ENCODE peak calls at places on chromosomes 1 and 21, in ten cellular contexts. S is heart left ventricle, X is fibroblast of pulmonary artery, N is A549, E is lower lobe of right lung, Y is HFFc6, H is Peyer's patch, L is neural progenitor cell, Q is stomach, K is tibial artery. U is an unnamed sample.

GRCh38 chr1:53091841-53092645 is 30.0 kb downstream of the PODN start:
- DNase-seq in S (peak), X (peak), N (no peak), H (no peak), Q (peak), E (no peak), K (no peak), Y (no peak), L (no peak), U (no peak)

GRCh38 chr1:180267761-180268555 is 37.9 kb downstream of the LHX4 start:
- DNase-seq in H (no peak), Q (no peak), S (no peak), K (no peak), N (no peak), L (no peak), Y (no peak), X (no peak), E (no peak), U (no peak)

GRCh38 chr21:23960769-23961168 is 1646.5 kb downstream of the MRPL39 start:
- DNase-seq in L (no peak), Y (no peak), X (peak), K (no peak), S (no peak), Q (no peak), H (no peak), N (no peak), E (no peak), U (no peak)

GRCh38 chr1:161936786-161937185 is 86.9 kb downstream of the OLFML2B start:
- DNase-seq in N (no peak), S (no peak), H (no peak), Y (no peak), L (no peak), Q (no peak), E (no peak), X (no peak), K (no peak), U (no peak)

GRCh38 chr1:241706257-241706656 is 54.2 kb downstream of the WDR64 start:
- DNase-seq in S (no peak), N (peak), L (no peak), X (no peak), K (no peak), H (no peak), Q (no peak), E (no peak), Y (peak), U (no peak)

GRCh38 chr1:12132078-12132477 is 34.7 kb upstream of the TNFRSF1B start:
- DNase-seq in L (no peak), Q (no peak), E (no peak), N (no peak), K (peak), S (no peak), Y (peak), X (no peak), H (no peak), U (no peak)

GRCh38 chr1:180811886-180812285 is 100.8 kb upstream of the KIAA1614 start:
- DNase-seq in X (no peak), H (no peak), E (no peak), S (no peak), N (no peak), L (no peak), Y (no peak), Q (no peak), K (no peak), U (no peak)

GRCh38 chr1:187837787-187838186 is 1009.0 kb downstream of the PLA2G4A start:
- DNase-seq in L (no peak), S (no peak), H (no peak), Q (no peak), Y (no peak), K (no peak), E (no peak), X (no peak), N (no peak), U (no peak)

GRCh38 chr21:40587786-40588353 is 259.1 kb downstream of the DSCAM start:
- DNase-seq in H (no peak), E (no peak), Q (no peak), N (no peak), X (no peak), K (no peak), L (peak), S (no peak), Y (no peak), U (no peak)

GRCh38 chr1:229205854-229206253 is 65.1 kb upstream of the RAB4A start:
- DNase-seq in X (no peak), K (no peak), Y (no peak), N (no peak), L (no peak), H (no peak), Q (no peak), S (no peak), E (no peak), U (no peak)

GRCh38 chr1:175481126-175482071 is 262.0 kb downstream of the TNR start:
- DNase-seq in S (no peak), E (no peak), N (peak), H (no peak), K (no peak), X (peak), Q (no peak), L (peak), Y (no peak), U (peak)

GRCh38 chr1:198106007-198106406 is 50.8 kb upstream of the NEK7 start:
- DNase-seq in E (no peak), L (no peak), H (no peak), X (no peak), Y (no peak), N (peak), Q (no peak), K (no peak), S (no peak), U (no peak)

GRCh38 chr1:167752219-167752985 is 30.6 kb downstream of the MPZL1 start:
- DNase-seq in K (no peak), L (no peak), X (no peak), E (no peak), S (no peak), N (no peak), Q (no peak), H (no peak), Y (peak), U (no peak)

GRCh38 chr1:184160942-184161698 is 109.6 kb downstream of the TSEN15 start:
- DNase-seq in X (peak), K (peak), Q (no peak), L (no peak), Y (peak), E (no peak), N (no peak), H (no peak), S (no peak), U (no peak)
- TF ChIP-seq CTCF in X (no peak), K (no peak), Q (no peak), L (no peak), Y (no peak), E (no peak), N (no peak), H (no peak), S (no peak), U (no peak)

GRCh38 chr1:201793306-201793925 is 35.5 kb upstream of the IPO9 start:
- DNase-seq in X (no peak), L (no peak), Y (no peak), H (no peak), Q (no peak), E (no peak), S (no peak), N (no peak), K (no peak), U (no peak)
- TF ChIP-seq CTCF in X (no peak), L (no peak), Y (peak), H (no peak), Q (no peak), E (no peak), S (no peak), N (no peak), K (no peak), U (no peak)

GRCh38 chr1:34985063-34985770 is at the start of gene TMEM35B:
- DNase-seq in L (peak), S (peak), H (peak), N (peak), X (peak), Q (peak), E (peak), K (peak), Y (peak), U (peak)
- TF ChIP-seq CTCF in L (peak), S (peak), H (no peak), N (no peak), X (no peak), Q (no peak), E (no peak), K (no peak), Y (peak), U (no peak)

GRCh38 chr1:207181838-207182237 is 77.8 kb downstream of the C4BPA start:
- DNase-seq in X (peak), Q (no peak), H (no peak), S (no peak), E (no peak), K (no peak), Y (no peak), N (peak), L (no peak), U (no peak)
- TF ChIP-seq CTCF in X (peak), Q (no peak), H (no peak), S (peak), E (peak), K (no peak), Y (peak), N (peak), L (no peak), U (no peak)

DNA sequence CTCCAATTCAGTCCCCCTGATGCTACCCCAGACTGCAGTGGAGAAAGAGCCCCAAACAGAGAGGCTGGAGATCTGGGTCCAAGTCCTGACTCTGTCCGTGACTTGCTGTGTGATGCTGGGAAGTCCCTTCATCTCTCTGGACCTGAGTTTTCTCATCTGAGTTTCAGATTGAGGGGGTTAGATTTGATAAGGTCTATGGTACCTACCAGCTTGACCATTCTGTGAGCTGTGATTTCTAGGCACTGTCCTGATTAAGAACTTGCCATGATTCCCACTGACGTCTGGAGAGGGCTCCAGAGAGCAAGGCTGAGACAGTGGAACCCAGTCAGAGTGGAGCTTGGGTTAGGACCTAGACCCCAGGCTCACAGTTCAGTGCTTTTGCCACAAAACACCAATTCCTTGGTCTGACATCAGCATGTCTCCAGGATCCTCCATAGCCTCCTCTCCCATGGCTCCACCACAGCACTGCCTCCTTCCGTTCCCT is 43.8 kb upstream of the DMBX1 start:
- DNase-seq in S (peak), Y (no peak), X (no peak), L (no peak), E (no peak), Q (no peak), N (no peak), H (no peak), K (no peak), U (no peak)
- TF ChIP-seq CTCF in S (no peak), Y (peak), X (peak), L (peak), E (no peak), Q (no peak), N (no peak), H (no peak), K (no peak), U (no peak)

DNA sequence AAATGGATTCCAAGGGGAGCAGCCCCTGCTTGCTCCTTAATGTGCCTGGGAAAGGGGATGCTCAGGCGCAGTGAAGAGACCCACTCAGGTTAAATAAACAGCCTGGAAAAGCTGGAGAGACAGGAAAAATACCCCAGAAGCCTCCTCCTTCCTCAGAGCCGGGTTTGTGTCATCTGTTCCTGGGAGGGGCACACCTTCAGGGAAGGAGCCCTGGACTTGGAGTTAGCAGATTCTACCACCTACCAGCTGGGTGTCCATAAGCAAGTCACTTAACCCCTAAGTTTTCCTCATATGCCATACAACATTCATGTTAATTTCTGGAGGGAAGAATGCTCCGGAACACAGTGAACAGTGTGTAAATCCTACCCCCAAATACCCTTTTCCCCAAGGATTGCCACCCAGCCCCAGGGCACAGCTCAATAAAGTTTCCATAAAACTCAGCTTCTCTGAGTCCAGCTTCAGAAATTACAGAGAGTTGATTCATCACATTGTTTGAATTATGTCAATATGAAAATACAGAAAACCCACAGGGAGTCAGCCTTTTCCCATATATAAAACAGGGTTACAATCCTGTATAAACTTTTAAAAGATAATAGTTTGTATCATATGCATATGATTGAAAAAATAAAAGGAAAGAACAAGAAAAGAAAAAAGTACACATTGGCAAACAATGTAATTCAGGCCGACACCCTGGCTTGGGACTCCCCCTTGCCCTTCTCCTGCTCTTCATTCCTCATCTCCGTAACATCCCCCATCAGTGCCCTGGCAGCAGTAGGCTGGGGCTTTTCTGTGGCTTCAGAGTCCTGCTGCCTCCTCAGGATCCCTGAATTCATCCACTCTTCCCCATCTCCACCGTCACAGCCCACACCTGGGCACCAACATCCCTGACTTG is 291.8 kb upstream of the USP24 start:
- DNase-seq in K (no peak), S (no peak), X (peak), H (no peak), L (no peak), N (peak), E (no peak), Y (peak), Q (no peak), U (no peak)
- TF ChIP-seq CTCF in K (no peak), S (no peak), X (no peak), H (no peak), L (no peak), N (peak), E (no peak), Y (peak), Q (no peak), U (no peak)

DNA sequence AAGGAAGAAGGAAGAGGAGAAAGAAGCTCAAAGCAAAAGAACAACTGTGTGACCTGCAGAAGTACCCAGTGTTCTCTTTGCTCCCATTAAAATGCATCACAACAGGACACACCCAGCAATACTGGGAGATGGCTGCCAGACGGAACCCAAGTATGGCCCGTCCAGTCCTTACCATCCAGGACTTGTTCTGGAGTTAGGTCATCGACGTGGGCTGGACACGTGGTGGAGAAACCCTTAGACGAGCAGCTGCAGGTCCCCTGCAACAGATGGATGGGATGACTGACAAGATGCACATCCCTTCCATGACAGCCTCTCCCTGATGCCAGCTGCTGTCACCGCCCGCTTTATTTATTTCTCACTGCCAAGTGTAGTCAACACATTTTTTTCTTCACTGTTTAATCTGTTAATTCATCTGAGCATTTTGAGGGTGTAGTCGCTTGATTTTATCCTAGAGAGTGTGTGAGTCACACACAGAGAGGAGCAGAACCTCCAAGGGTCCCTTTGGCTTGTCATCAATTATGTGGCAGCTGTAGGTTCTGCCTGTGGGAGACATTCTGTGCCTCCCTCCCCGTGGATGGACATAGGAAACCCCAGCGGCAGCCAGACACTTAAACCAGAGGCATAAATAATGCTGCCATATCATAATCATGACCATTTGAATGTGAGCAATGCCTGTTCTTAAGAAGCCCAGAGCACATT is 80.9 kb downstream of the ABCA4 start:
- DNase-seq in X (no peak), E (no peak), Q (no peak), L (no peak), S (no peak), H (no peak), N (no peak), K (peak), Y (peak), U (no peak)
- TF ChIP-seq CTCF in X (no peak), E (peak), Q (peak), L (no peak), S (no peak), H (no peak), N (no peak), K (no peak), Y (peak), U (peak)